ENCODE peak calls at places on chromosomes 2 and 18, in seven cellular contexts. Y is IMR-90, G is mesenchymal stem cell, X is H1, M is mesendoderm, N is H9, Z is trophoblast cell. I is an unnamed sample.

GRCh38 chr2:106053116-106053515 is 141.0 kb downstream of the UXS1 start:
- DNase-seq in N (no peak), X (no peak), G (peak), Y (peak), M (no peak), Z (no peak), I (no peak)

GRCh38 chr2:218859556-218859993 is at the start of gene WNT6:
- DNase-seq in Y (no peak), M (no peak), G (no peak), N (no peak), Z (no peak), X (no peak), I (no peak)

GRCh38 chr2:105775809-105776559 is 31.3 kb downstream of the NCK2 start:
- DNase-seq in Z (no peak), Y (no peak), G (no peak), M (no peak), X (no peak), N (no peak), I (no peak)

GRCh38 chr18:48819781-48820482 is 130.8 kb downstream of the SMAD7 start:
- DNase-seq in M (no peak), X (peak), G (no peak), Y (no peak), Z (no peak), N (peak), I (no peak)

GRCh38 chr2:181198188-181198864 is 217.9 kb downstream of the UBE2E3 start:
- DNase-seq in N (no peak), Y (no peak), Z (no peak), X (no peak), G (no peak), M (no peak), I (no peak)

GRCh38 chr2:220764246-220764645 is 807.9 kb downstream of the EPHA4 start:
- DNase-seq in M (no peak), X (no peak), N (no peak), Z (no peak), Y (peak), G (no peak), I (no peak)

GRCh38 chr2:33531345-33532059 is 55.1 kb downstream of the RASGRP3 start:
- DNase-seq in Z (peak), G (peak), X (no peak), N (no peak), Y (peak), M (no peak), I (no peak)

GRCh38 chr18:68893396-68893795 is 95.5 kb downstream of the CCDC102B start:
- DNase-seq in Y (no peak), N (no peak), M (no peak), G (peak), Z (no peak), X (no peak), I (no peak)

GRCh38 chr2:239266436-239266770 is 134.4 kb downstream of the HDAC4 start:
- DNase-seq in M (no peak), Y (no peak), G (no peak), N (no peak), Z (no peak), X (no peak), I (no peak)

GRCh38 chr2:150234787-150235512 is 252.5 kb downstream of the RND3 start:
- DNase-seq in X (no peak), M (no peak), Z (no peak), N (no peak), Y (peak), G (peak), I (no peak)

GRCh38 chr2:202760848-202761247 is 110.7 kb downstream of the ICA1L start:
- DNase-seq in G (no peak), Y (no peak), M (no peak), Z (no peak), X (no peak), N (no peak), I (no peak)

GRCh38 chr2:64848363-64848762 is 140.8 kb upstream of the SLC1A4 start:
- DNase-seq in Z (no peak), Y (no peak), G (no peak), N (no peak), X (no peak), M (no peak), I (no peak)

GRCh38 chr2:64848945-64849344 is 140.3 kb upstream of the SLC1A4 start:
- DNase-seq in M (no peak), Y (no peak), X (no peak), Z (no peak), N (no peak), G (no peak), I (no peak)

GRCh38 chr2:64847930-64848329 is 141.3 kb upstream of the SLC1A4 start:
- DNase-seq in Y (no peak), M (peak), N (peak), G (no peak), X (no peak), Z (no peak), I (no peak)

GRCh38 chr2:64852771-64853241 is 136.4 kb upstream of the SLC1A4 start:
- DNase-seq in M (no peak), X (no peak), Z (no peak), N (no peak), G (no peak), Y (no peak), I (no peak)

GRCh38 chr2:64850641-64851040 is 138.6 kb upstream of the SLC1A4 start:
- DNase-seq in Z (no peak), M (no peak), G (no peak), X (no peak), Y (no peak), N (no peak), I (no peak)
- H3K18ac ChIP-seq in Z (no peak), M (no peak), G (no peak), X (no peak), Y (no peak), N (no peak), I (no peak)

DNA sequence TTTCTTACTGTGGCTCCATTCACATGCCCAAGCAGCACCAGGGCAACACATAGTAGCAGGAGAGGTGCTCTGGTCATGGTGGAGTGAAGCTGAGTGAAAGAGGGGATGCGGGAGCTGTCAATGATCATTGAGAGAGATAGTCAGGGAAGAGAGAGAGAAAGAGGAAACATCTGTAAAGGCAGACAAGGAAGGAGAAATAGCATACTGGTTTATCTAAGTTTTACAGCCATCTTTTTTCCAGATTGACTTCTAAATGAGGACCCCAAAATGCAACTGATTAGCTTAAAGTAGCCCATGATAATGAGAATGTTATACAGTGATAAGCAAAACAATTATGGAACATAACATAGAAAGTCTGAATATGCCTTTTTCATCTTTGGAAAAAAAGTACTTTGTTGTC is at the start of gene C2orf66:
- DNase-seq in N (no peak), G (no peak), M (no peak), X (no peak), Z (no peak), Y (no peak), I (no peak)
- H2BK120ac ChIP-seq in N (no peak), G (no peak), M (no peak), X (no peak), Z (no peak), Y (no peak), I (no peak)

GRCh38 chr2:62706721-62707516 is 1.4 kb downstream of the EHBP1 start:
- DNase-seq in G (peak), N (no peak), Z (no peak), X (no peak), Y (no peak), M (no peak), I (no peak)
- H3K18ac ChIP-seq in G (no peak), N (no peak), Z (no peak), X (no peak), Y (peak), M (no peak), I (no peak)

DNA sequence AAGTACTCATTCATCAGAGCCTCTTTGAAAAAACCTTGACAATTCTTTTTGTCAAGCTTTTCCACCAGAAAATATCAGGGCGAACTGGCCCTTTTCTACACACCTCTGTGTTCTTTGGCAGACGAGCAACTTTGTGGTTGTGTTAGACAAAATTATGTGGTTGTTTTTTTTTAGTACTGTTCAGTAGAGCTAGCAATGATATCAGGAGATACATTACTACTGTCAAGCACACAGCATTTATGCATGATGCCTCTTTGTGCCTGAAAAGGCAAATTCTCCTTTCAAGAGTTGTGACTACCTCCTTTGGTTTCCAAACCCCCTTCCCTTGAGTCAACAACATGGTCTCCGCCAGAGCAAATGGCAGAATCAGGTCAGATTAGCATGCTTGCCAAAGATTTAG is 510.8 kb upstream of the NRP2 start:
- DNase-seq in Y (no peak), G (no peak), N (no peak), M (no peak), Z (no peak), X (no peak), I (no peak)
- H2BK120ac ChIP-seq in Y (no peak), G (no peak), N (no peak), M (no peak), Z (no peak), X (no peak), I (no peak)

GRCh38 chr2:85921659-85922058 is 32.9 kb upstream of the ST3GAL5 start:
- DNase-seq in M (peak), Y (no peak), N (no peak), Z (no peak), X (no peak), G (no peak), I (no peak)
- H3K18ac ChIP-seq in M (no peak), Y (peak), N (no peak), Z (no peak), X (no peak), G (peak), I (no peak)

GRCh38 chr2:119707117-119708087 is 28.4 kb downstream of the TMEM177 start:
- DNase-seq in Y (no peak), M (no peak), Z (no peak), N (no peak), X (no peak), G (no peak), I (no peak)

GRCh38 chr2:119710281-119710680 is 31.3 kb downstream of the TMEM177 start:
- DNase-seq in M (no peak), Z (no peak), G (no peak), X (no peak), N (no peak), Y (no peak), I (no peak)

GRCh38 chr2:119712571-119712970 is 33.6 kb downstream of the TMEM177 start:
- DNase-seq in Z (no peak), X (no peak), N (no peak), M (no peak), Y (no peak), G (no peak), I (no peak)

GRCh38 chr2:119713819-119714490 is 35.0 kb downstream of the TMEM177 start:
- DNase-seq in X (no peak), Y (no peak), Z (no peak), G (no peak), M (no peak), N (no peak), I (no peak)

DNA sequence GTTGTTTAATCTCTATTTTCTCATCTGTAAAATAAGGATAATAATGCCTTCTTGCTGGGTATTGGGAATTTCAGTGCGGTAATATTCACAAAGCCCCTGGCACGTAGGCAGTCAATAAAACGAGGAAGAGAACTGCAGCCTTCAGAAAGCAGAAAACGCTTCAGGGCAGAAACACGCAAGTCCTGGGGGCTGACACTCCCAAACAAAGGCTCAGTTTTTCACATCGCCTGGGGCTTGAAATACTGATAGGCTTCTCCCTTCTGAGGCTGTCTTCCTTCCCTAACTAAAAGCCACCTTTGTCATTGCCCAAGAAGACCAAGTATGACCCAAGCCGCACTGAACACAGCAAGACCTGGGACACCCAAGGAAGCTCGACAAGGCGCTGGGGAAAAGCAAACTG is 32.4 kb downstream of the TMEM177 start:
- DNase-seq in X (no peak), Y (no peak), G (no peak), Z (peak), M (no peak), N (no peak), I (no peak)
- H2BK120ac ChIP-seq in X (no peak), Y (no peak), G (no peak), Z (no peak), M (no peak), N (no peak), I (no peak)

GRCh38 chr2:231399853-231400667 is 4.5 kb downstream of the B3GNT7 start:
- DNase-seq in X (peak), G (no peak), N (no peak), Z (no peak), Y (no peak), M (no peak), I (no peak)
- H3K18ac ChIP-seq in X (no peak), G (no peak), N (no peak), Z (no peak), Y (no peak), M (peak), I (peak)

GRCh38 chr2:65435625-65436168 is 3.3 kb upstream of the SPRED2 start:
- DNase-seq in G (peak), Z (peak), N (peak), Y (peak), X (peak), M (peak), I (peak)
- H2BK120ac ChIP-seq in G (peak), Z (peak), N (no peak), Y (peak), X (no peak), M (peak), I (peak)

GRCh38 chr2:21429747-21430146 is 306.0 kb downstream of the TDRD15 start:
- DNase-seq in Y (no peak), M (no peak), G (no peak), Z (no peak), N (no peak), X (no peak), I (no peak)

GRCh38 chr2:21424375-21424774 is 300.6 kb downstream of the TDRD15 start:
- DNase-seq in Z (no peak), X (no peak), M (no peak), Y (no peak), N (no peak), G (no peak), I (no peak)

GRCh38 chr2:21431078-21431477 is 307.3 kb downstream of the TDRD15 start:
- DNase-seq in X (no peak), Y (no peak), G (no peak), M (no peak), N (no peak), Z (no peak), I (no peak)

GRCh38 chr2:21427606-21428005 is 303.8 kb downstream of the TDRD15 start:
- DNase-seq in Z (no peak), M (peak), G (no peak), N (no peak), Y (no peak), X (no peak), I (no peak)

DNA sequence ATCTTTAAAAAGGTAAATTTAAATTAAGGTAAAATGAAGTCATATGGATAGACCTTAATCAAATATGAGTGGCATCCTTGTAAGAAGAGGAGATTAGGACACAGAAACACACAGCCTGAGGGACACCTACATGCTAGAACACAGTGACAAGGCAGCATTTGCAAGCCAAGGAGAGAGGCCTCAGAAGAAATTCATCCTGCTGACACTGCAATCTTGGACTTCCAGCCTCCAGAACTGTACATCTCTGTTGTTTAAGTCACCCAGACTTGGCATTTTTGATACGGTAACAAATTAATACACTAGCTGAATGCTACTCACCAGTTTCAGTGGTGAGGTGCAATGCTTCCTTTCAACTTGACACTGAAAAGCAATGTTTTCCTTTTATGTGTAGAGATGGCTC is 305.0 kb downstream of the TDRD15 start:
- DNase-seq in Z (no peak), N (no peak), M (no peak), G (no peak), X (no peak), Y (no peak), I (no peak)
- H3K18ac ChIP-seq in Z (no peak), N (no peak), M (no peak), G (peak), X (no peak), Y (peak), I (no peak)

I was measured in neuronal stem cell.